ENCODE peak calls at places on chromosomes 13 and 19, in seven cellular contexts. S, E, J, Q, G, T and M are unnamed samples.

GRCh38 chr19:41299755-41300089 is 10.2 kb upstream of the CCDC97 start:
- DNase-seq in S (no peak), E (no peak), J (peak), Q (no peak), G (no peak), T (no peak), M (no peak)

GRCh38 chr13:21435710-21436151 is 23.4 kb downstream of the ZDHHC20 start:
- DNase-seq in S (peak), E (peak), J (no peak), Q (peak), G (peak), T (peak), M (no peak)

GRCh38 chr13:99399623-99399974 is 92.4 kb upstream of the GPR183 start:
- DNase-seq in S (no peak), E (no peak), J (no peak), Q (no peak), G (no peak), T (no peak), M (no peak)

GRCh38 chr19:41940443-41941409 is 12.5 kb upstream of the ERFL start:
- DNase-seq in S (no peak), E (no peak), J (no peak), Q (no peak), G (no peak), T (no peak), M (no peak)

GRCh38 chr19:39192846-39193245 is 3.9 kb upstream of the NCCRP1 start:
- DNase-seq in S (no peak), E (no peak), J (no peak), Q (no peak), G (no peak), T (no peak), M (no peak)

GRCh38 chr13:80923907-80924306 is 583.0 kb upstream of the SPRY2 start:
- DNase-seq in S (no peak), E (no peak), J (no peak), Q (no peak), G (no peak), T (no peak), M (no peak)

GRCh38 chr19:48530044-48530720 is 18.5 kb upstream of the LMTK3 start:
- DNase-seq in S (no peak), E (no peak), J (no peak), Q (no peak), G (no peak), T (no peak), M (no peak)

GRCh38 chr13:54875111-54875510 is 1846.5 kb downstream of the OLFM4 start:
- DNase-seq in S (no peak), E (no peak), J (no peak), Q (no peak), G (no peak), T (no peak), M (no peak)

GRCh38 chr19:30167976-30168635 is 204.1 kb upstream of the ZNF536 start:
- DNase-seq in S (no peak), E (no peak), J (no peak), Q (no peak), G (no peak), T (no peak), M (no peak)

GRCh38 chr19:41934849-41935374 is 6.7 kb upstream of the ERFL start:
- DNase-seq in S (peak), E (peak), J (peak), Q (peak), G (peak), T (peak), M (peak)

GRCh38 chr13:108987488-108987887 is 358.1 kb downstream of the MYO16 start:
- DNase-seq in S (no peak), E (no peak), J (no peak), Q (no peak), G (no peak), T (peak), M (no peak)

GRCh38 chr19:38384209-38385027 is 3.4 kb downstream of the GGN start:
- DNase-seq in S (peak), E (no peak), J (no peak), Q (no peak), G (no peak), T (no peak), M (no peak)

GRCh38 chr13:20901668-20902437 is 693 bp downstream of the XPO4 start:
- DNase-seq in S (peak), E (peak), J (peak), Q (no peak), G (peak), T (peak), M (no peak)

GRCh38 chr13:66138172-66138811 is 1091.8 kb downstream of the PCDH9 start:
- DNase-seq in S (no peak), E (no peak), J (no peak), Q (no peak), G (no peak), T (no peak), M (no peak)

GRCh38 chr19:55620410-55620809 is 4.0 kb downstream of the ZNF784 start:
- DNase-seq in S (no peak), E (no peak), J (no peak), Q (no peak), G (no peak), T (no peak), M (no peak)

GRCh38 chr13:83327091-83327490 is 555.2 kb downstream of the SLITRK1 start:
- DNase-seq in S (peak), E (no peak), J (no peak), Q (no peak), G (no peak), T (no peak), M (no peak)

GRCh38 chr13:35699805-35700204 is 223.3 kb upstream of the MAB21L1 start:
- DNase-seq in S (peak), E (no peak), J (no peak), Q (no peak), G (no peak), T (peak), M (no peak)

GRCh38 chr19:9857920-9858746 is 23.0 kb downstream of the PIN1 start:
- DNase-seq in S (no peak), E (no peak), J (no peak), Q (no peak), G (no peak), T (no peak), M (peak)

GRCh38 chr13:106569233-106570095 is 1.5 kb upstream of the ARGLU1 start:
- DNase-seq in S (peak), E (no peak), J (no peak), Q (no peak), G (no peak), T (no peak), M (no peak)